ENCODE peak calls at places on chromosomes 6 and 20, in ten cellular contexts. T is GM23248; D is stimulated activated CD4-positive, alpha-beta T cell treated with anti-CD3 and anti-CD28 coated beads, Interleukin-15, amount 100 ng/mL, for 1 hour; M is NCI-H1092; B is anterior cingulate cortex; N is GM20000; F is sigmoid colon; R is left ventricle myocardium superior; P is epithelial cell of proximal tubule; E is activated T-cell treated with anti-CD3 and anti-CD28 coated beads, Interleukin-2, amount 50 U/mL, for 72 hours. J is an unnamed sample.

GRCh38 chr20:59078231-59078630 is 35.6 kb upstream of the PRELID3B start:
- DNase-seq in T (no peak), D (no peak), M (no peak), B (no peak), N (no peak), F (no peak), R (no peak), P (no peak), E (no peak), J (no peak)

GRCh38 chr20:18585134-18585533 is 2.7 kb upstream of the DTD1 start:
- DNase-seq in T (peak), D (no peak), M (no peak), B (no peak), N (no peak), F (no peak), R (no peak), P (peak), E (no peak), J (no peak)

GRCh38 chr6:144194293-144194828 is 44.0 kb downstream of the STX11 start:
- DNase-seq in T (no peak), D (no peak), M (no peak), B (no peak), N (no peak), F (no peak), R (no peak), P (no peak), E (no peak), J (no peak)

GRCh38 chr20:46117704-46118467 is at the start of gene CD40:
- DNase-seq in T (peak), D (peak), M (no peak), B (peak), N (peak), F (peak), R (peak), P (peak), E (peak), J (no peak)

GRCh38 chr6:168293641-168294530 is 25.7 kb downstream of the DACT2 start:
- DNase-seq in T (no peak), D (no peak), M (no peak), B (no peak), N (no peak), F (no peak), R (no peak), P (no peak), E (no peak), J (no peak)

GRCh38 chr6:50591135-50591534 is 122.2 kb upstream of the TFAP2D start:
- DNase-seq in T (no peak), D (no peak), M (no peak), B (no peak), N (no peak), F (no peak), R (no peak), P (no peak), E (no peak), J (no peak)

GRCh38 chr6:52551483-52552277 is 25.2 kb downstream of the TRAM2 start:
- DNase-seq in T (peak), D (no peak), M (peak), B (no peak), N (no peak), F (peak), R (peak), P (peak), E (no peak), J (no peak)

GRCh38 chr6:5776104-5776503 is 230.6 kb downstream of the NRN1 start:
- DNase-seq in T (no peak), D (no peak), M (no peak), B (no peak), N (no peak), F (no peak), R (no peak), P (no peak), E (no peak), J (no peak)

GRCh38 chr6:136020691-136021090 is 169.2 kb downstream of the PDE7B start:
- DNase-seq in T (no peak), D (no peak), M (no peak), B (no peak), N (no peak), F (no peak), R (no peak), P (no peak), E (no peak), J (no peak)

GRCh38 chr6:139588734-139589418 is 214.4 kb upstream of the CITED2 start:
- DNase-seq in T (peak), D (no peak), M (no peak), B (no peak), N (no peak), F (no peak), R (no peak), P (no peak), E (no peak), J (no peak)

J was measured in occipital lobe.